ENCODE peak calls at places on chromosomes 12 and 14, in nine cellular contexts. Y, V, F, X, S, E, G, P and Q are unnamed samples.

GRCh38 chr12:76763746-76764675 is at the start of gene ZDHHC17:
- DNase-seq in E (peak; percentile 95), S (peak; percentile 84), G (peak; percentile 66), Y (peak; percentile 87), P (peak; percentile 88), F (peak; percentile 92), V (peak; percentile 95), X (peak; percentile 77), Q (peak; percentile 94)

GRCh38 chr14:20327005-20327869 is 5.8 kb downstream of the CCNB1IP1 start:
- DNase-seq in E (peak; percentile 45), X (no peak), V (peak; percentile 73), Y (peak; percentile 88), F (peak; percentile 63), P (no peak), G (peak; percentile 35), S (no peak), Q (no peak)

GRCh38 chr14:20866963-20867362 is 24.2 kb upstream of the RNASE3 start:
- DNase-seq in Y (no peak), P (no peak), X (no peak), S (peak; percentile 13), V (no peak), E (no peak), F (no peak), G (no peak), Q (no peak)

GRCh38 chr12:108199111-108199510 is 70.0 kb downstream of the WSCD2 start:
- DNase-seq in X (no peak), F (no peak), P (no peak), E (no peak), Y (no peak), S (no peak), V (no peak), G (no peak), Q (no peak)

GRCh38 chr12:16605666-16606116 is 271 bp downstream of the LMO3 start:
- DNase-seq in F (no peak), S (no peak), E (no peak), X (no peak), Y (peak; percentile 92), P (no peak), V (no peak), G (no peak), Q (no peak)

GRCh38 chr12:58563621-58564020 is 356.7 kb downstream of the LRIG3 start:
- DNase-seq in G (no peak), P (no peak), F (no peak), E (no peak), S (no peak), V (no peak), X (no peak), Y (no peak), Q (no peak)

GRCh38 chr12:17148706-17149105 is 542.7 kb upstream of the LMO3 start:
- DNase-seq in V (no peak), E (no peak), X (no peak), Y (no peak), F (no peak), S (no peak), P (no peak), G (no peak), Q (no peak)

GRCh38 chr12:3751151-3752095 is 1.5 kb downstream of the CRACR2A start:
- DNase-seq in G (no peak), V (no peak), F (no peak), S (no peak), Y (no peak), P (no peak), X (no peak), E (no peak), Q (no peak)

GRCh38 chr12:107178776-107179175 is 85.4 kb upstream of the CRY1 start:
- DNase-seq in V (peak; percentile 31), S (no peak), G (no peak), F (peak; percentile 10), P (no peak), Y (no peak), E (no peak), X (no peak), Q (no peak)

GRCh38 chr14:105448706-105449111 is 25.9 kb upstream of the CRIP2 start:
- DNase-seq in Y (peak; percentile 16), E (peak; percentile 37), G (no peak), X (no peak), S (peak; percentile 15), V (peak; percentile 60), P (peak; percentile 68), F (peak; percentile 61), Q (peak; percentile 92)

GRCh38 chr12:128578045-128578444 is 245.7 kb downstream of the SLC15A4 start:
- DNase-seq in F (no peak), Y (peak; percentile 86), X (no peak), G (no peak), S (no peak), V (no peak), P (no peak), E (no peak), Q (no peak)

GRCh38 chr14:23371865-23372264 is 744 bp upstream of the IL25 start:
- DNase-seq in G (no peak), P (no peak), F (no peak), S (no peak), V (no peak), E (no peak), Y (no peak), X (no peak), Q (no peak)

GRCh38 chr12:89245090-89245489 is 107.2 kb downstream of the DUSP6 start:
- DNase-seq in E (no peak), P (no peak), G (no peak), V (peak; percentile 68), F (peak; percentile 78), X (peak; percentile 47), S (peak; percentile 6), Y (no peak), Q (no peak)

GRCh38 chr12:63353559-63353958 is 202.6 kb upstream of the AVPR1A start:
- DNase-seq in V (no peak), P (no peak), F (no peak), Y (no peak), G (no peak), S (no peak), E (no peak), X (no peak), Q (no peak)

GRCh38 chr14:102901633-102902032 is 20.8 kb upstream of the AMN start:
- DNase-seq in S (no peak), F (no peak), G (peak; percentile 76), E (no peak), Y (no peak), P (no peak), X (no peak), V (no peak), Q (no peak)

GRCh38 chr14:105053996-105054395 is 11.2 kb downstream of the GPR132 start:
- DNase-seq in V (no peak), P (no peak), F (no peak), X (no peak), G (no peak), S (no peak), E (no peak), Y (no peak), Q (no peak)

GRCh38 chr14:102592969-102593840 is 756 bp downstream of the RCOR1 start:
- DNase-seq in F (peak; percentile 58), S (no peak), G (no peak), V (peak; percentile 61), P (peak; percentile 41), X (no peak), E (peak; percentile 48), Y (peak; percentile 28), Q (peak; percentile 38)

GRCh38 chr12:19065223-19065622 is 64.3 kb upstream of the PLEKHA5 start:
- DNase-seq in X (no peak), P (no peak), G (no peak), V (no peak), S (no peak), F (no peak), Y (no peak), E (no peak), Q (no peak)

GRCh38 chr14:32205554-32205953 is 2.5 kb upstream of the RNU6-8 start:
- DNase-seq in G (no peak), Y (no peak), E (no peak), F (no peak), S (no peak), P (no peak), V (no peak), X (no peak), Q (no peak)

GRCh38 chr12:100339071-100339470 is 17.8 kb upstream of the SLC17A8 start:
- DNase-seq in X (no peak), P (no peak), S (no peak), E (no peak), F (no peak), Y (no peak), G (no peak), V (no peak), Q (no peak)

GRCh38 chr12:125435871-125436270 is 370.6 kb downstream of the AACS start:
- DNase-seq in F (no peak), V (no peak), X (no peak), S (no peak), Y (no peak), G (no peak), P (no peak), E (no peak), Q (no peak)

GRCh38 chr12:50505945-50506344 is 1.2 kb downstream of the DIP2B start:
- DNase-seq in F (no peak), Y (peak; percentile 39), X (no peak), P (peak; percentile 67), G (no peak), E (no peak), V (no peak), S (no peak), Q (no peak)

GRCh38 chr14:22737052-22737451 is 29.4 kb upstream of the OXA1L start:
- DNase-seq in P (no peak), E (no peak), S (no peak), G (no peak), V (no peak), F (no peak), X (no peak), Y (no peak), Q (no peak)

GRCh38 chr14:36068777-36069534 is 107.6 kb downstream of the PTCSC3 start:
- DNase-seq in X (no peak), E (no peak), F (no peak), G (no peak), V (no peak), P (no peak), Y (peak; percentile 100), S (no peak), Q (no peak)

GRCh38 chr14:74586681-74587362 is 25.2 kb downstream of the LTBP2 start:
- DNase-seq in G (no peak), S (no peak), Y (no peak), E (no peak), V (no peak), P (no peak), X (no peak), F (no peak), Q (no peak)

GRCh38 chr12:94725375-94726168 is 75.2 kb upstream of the TMCC3 start:
- DNase-seq in E (no peak), P (peak; percentile 2), F (no peak), V (no peak), Y (no peak), G (no peak), S (no peak), X (peak; percentile 29), Q (no peak)

GRCh38 chr12:102539651-102540553 is 59.5 kb upstream of the IGF1 start:
- DNase-seq in E (peak; percentile 23), X (no peak), F (no peak), V (no peak), S (peak; percentile 16), Y (no peak), G (no peak), P (no peak), Q (no peak)

GRCh38 chr14:72023128-72024042 is 91.2 kb downstream of the RGS6 start:
- DNase-seq in V (peak; percentile 0), G (peak; percentile 25), Y (no peak), E (no peak), X (no peak), S (no peak), F (no peak), P (no peak), Q (no peak)

GRCh38 chr12:112942572-112942971 is 4.3 kb downstream of the OAS3 start:
- DNase-seq in E (no peak), P (no peak), G (no peak), Y (no peak), V (no peak), S (no peak), F (no peak), X (no peak), Q (no peak)

GRCh38 chr12:128810182-128811127 is 13.3 kb downstream of the SLC15A4 start:
- DNase-seq in P (no peak), V (no peak), G (peak; percentile 92), S (no peak), F (no peak), X (no peak), E (no peak), Y (no peak), Q (no peak)

GRCh38 chr12:38144601-38145436 is 171.8 kb upstream of the ALG10B start:
- DNase-seq in Y (no peak), P (no peak), V (no peak), G (no peak), S (no peak), E (no peak), F (no peak), X (no peak), Q (no peak)